ENCODE peak calls at places on chromosomes 12 and 14, in ten cellular contexts. Y is fibroblast of pulmonary artery, F is ascending aorta, V is AG09309, C is astrocyte, O is A549, T is AG04450, K is lower lobe of right lung, B is fibroblast of lung, A is astrocyte of the spinal cord. W is an unnamed sample.

GRCh38 chr14:102824832-102825231 is 47.6 kb downstream of the TRAF3 start:
- DNase-seq in A (peak), O (peak), C (peak), K (no peak), T (no peak), Y (peak), B (peak), V (no peak), F (no peak), W (peak)

GRCh38 chr12:58433969-58434368 is 486.3 kb downstream of the LRIG3 start:
- DNase-seq in A (no peak), C (no peak), O (no peak), F (no peak), K (no peak), Y (no peak), B (peak), T (no peak), V (no peak), W (no peak)

GRCh38 chr14:30272848-30273563 is 286.0 kb upstream of the G2E3 start:
- DNase-seq in A (no peak), B (no peak), O (no peak), K (no peak), T (no peak), F (no peak), Y (no peak), C (no peak), V (no peak), W (no peak)

GRCh38 chr14:101186544-101186943 is 283.0 kb upstream of the RTL1 start:
- DNase-seq in K (no peak), V (no peak), F (no peak), C (no peak), T (no peak), O (no peak), Y (no peak), A (no peak), B (no peak), W (no peak)

GRCh38 chr12:92502417-92503028 is 200.3 kb upstream of the PLEKHG7 start:
- DNase-seq in T (no peak), Y (peak), V (no peak), K (no peak), C (no peak), B (no peak), O (peak), F (no peak), A (no peak), W (no peak)

GRCh38 chr14:103155013-103155412 is 31.8 kb downstream of the TNFAIP2 start:
- DNase-seq in K (peak), Y (no peak), F (peak), B (no peak), A (no peak), T (no peak), O (peak), C (no peak), V (no peak), W (no peak)

GRCh38 chr12:49055978-49056754 is 4.4 kb downstream of the KMT2D start:
- DNase-seq in C (peak), B (peak), Y (peak), K (peak), F (peak), V (peak), T (peak), O (peak), A (peak), W (peak)

GRCh38 chr12:88185988-88186387 is 43.9 kb downstream of the TMTC3 start:
- DNase-seq in C (peak), O (peak), A (peak), Y (peak), K (no peak), T (peak), B (peak), V (peak), F (no peak), W (peak)

GRCh38 chr12:90979936-90980335 is 24.8 kb downstream of the EPYC start:
- DNase-seq in K (no peak), O (no peak), B (no peak), A (no peak), T (no peak), Y (peak), F (no peak), V (peak), C (no peak), W (no peak)

GRCh38 chr12:31518680-31519227 is 72.2 kb downstream of the DENND5B start:
- DNase-seq in Y (peak), T (peak), B (peak), F (no peak), C (peak), A (peak), K (no peak), V (peak), O (peak), W (peak)

GRCh38 chr12:11927311-11927935 is 143.3 kb upstream of the BCL2L14 start:
- DNase-seq in C (peak), Y (peak), A (peak), V (no peak), F (no peak), T (no peak), O (no peak), K (no peak), B (peak), W (peak)

GRCh38 chr12:40106202-40106533 is 287 bp upstream of the SLC2A13 start:
- DNase-seq in O (no peak), C (no peak), F (no peak), B (no peak), K (no peak), T (no peak), A (no peak), V (no peak), Y (no peak), W (no peak)

GRCh38 chr14:54564071-54564798 is 2.7 kb upstream of the SAMD4A start:
- DNase-seq in T (no peak), V (no peak), A (peak), C (peak), F (no peak), O (peak), Y (peak), K (no peak), B (peak), W (no peak)

GRCh38 chr14:86777950-86778602 is 1214.9 kb downstream of the GALC start:
- DNase-seq in A (peak), O (no peak), Y (peak), F (no peak), C (peak), B (peak), T (peak), V (no peak), K (no peak), W (no peak)

GRCh38 chr12:71562681-71563595 is 100.7 kb downstream of the ZFC3H1 start:
- DNase-seq in A (no peak), Y (no peak), V (no peak), T (no peak), O (no peak), B (no peak), K (no peak), C (no peak), F (no peak), W (no peak)

GRCh38 chr14:75286313-75286712 is 7.7 kb downstream of the FOS start:
- DNase-seq in K (no peak), C (no peak), F (no peak), B (no peak), T (no peak), Y (no peak), V (no peak), A (no peak), O (no peak), W (no peak)

GRCh38 chr12:27112891-27113290 is 30.5 kb upstream of the C12orf71 start:
- DNase-seq in T (no peak), O (no peak), V (no peak), K (no peak), Y (peak), C (no peak), A (no peak), B (no peak), F (no peak), W (no peak)

GRCh38 chr14:85342858-85343607 is 186.9 kb upstream of the FLRT2 start:
- DNase-seq in F (no peak), K (no peak), C (no peak), A (no peak), Y (peak), O (no peak), V (no peak), T (no peak), B (no peak), W (no peak)

DNA sequence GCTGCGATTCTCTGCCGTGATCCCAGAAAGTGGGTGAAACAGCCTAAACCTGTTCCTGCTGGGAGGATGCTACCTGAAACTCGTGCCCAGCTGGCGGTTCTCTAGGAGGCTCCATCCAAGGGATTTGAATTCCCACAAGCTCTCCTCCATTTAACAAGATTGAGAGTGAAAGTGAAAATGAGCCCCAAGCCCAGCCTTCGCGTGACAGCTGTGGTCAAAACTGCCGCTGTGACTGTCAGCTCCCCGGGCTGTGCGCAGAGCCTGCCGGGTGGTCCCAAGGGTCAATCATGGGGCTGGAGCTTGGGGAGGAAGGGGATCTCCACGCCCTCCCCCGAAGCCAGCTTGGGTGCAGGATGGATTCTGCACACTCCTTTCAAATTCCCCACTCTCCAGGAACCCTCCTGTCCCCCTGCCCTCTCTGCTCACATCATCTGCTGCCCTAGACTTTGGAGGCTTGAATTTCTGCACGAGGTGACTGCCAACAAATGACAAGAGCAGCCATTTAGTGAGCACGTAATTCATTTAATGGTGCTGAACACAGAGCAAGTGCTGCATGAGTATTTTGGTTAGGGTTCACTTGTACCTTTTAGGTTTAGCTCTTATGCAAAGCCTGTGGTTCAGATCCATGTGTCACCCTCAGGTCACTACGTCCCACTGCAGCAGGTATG is 5.3 kb downstream of the ASB2 start:
- DNase-seq in K (peak), V (no peak), A (no peak), T (no peak), F (no peak), Y (no peak), O (no peak), C (no peak), B (no peak), W (no peak)
- TF ChIP-seq CTCF in K (no peak), V (no peak), A (no peak), T (no peak), F (no peak), Y (no peak), O (no peak), C (no peak), B (no peak), W (no peak)

GRCh38 chr14:76870146-76870545 is 43.9 kb downstream of the LRRC74A start:
- DNase-seq in B (no peak), F (no peak), C (no peak), O (peak), V (no peak), A (no peak), K (no peak), Y (no peak), T (no peak), W (no peak)
- TF ChIP-seq CTCF in B (no peak), F (no peak), C (peak), O (peak), V (peak), A (peak), K (no peak), Y (peak), T (peak), W (peak)

GRCh38 chr12:96400631-96401060 is 407 bp upstream of the CDK17 start:
- DNase-seq in F (no peak), B (peak), A (peak), V (no peak), K (no peak), C (no peak), O (peak), T (no peak), Y (peak), W (peak)

GRCh38 chr12:96401061-96401871 is 1.0 kb upstream of the CDK17 start:
- DNase-seq in A (peak), V (no peak), O (peak), Y (peak), B (peak), C (peak), T (peak), K (no peak), F (no peak), W (peak)

GRCh38 chr12:96403870-96404269 is 3.6 kb upstream of the CDK17 start:
- DNase-seq in O (no peak), B (no peak), F (no peak), K (no peak), A (no peak), C (no peak), T (no peak), V (no peak), Y (no peak), W (no peak)

GRCh38 chr12:96399919-96400630 is at the start of gene CDK17:
- DNase-seq in V (no peak), C (peak), B (peak), K (peak), Y (peak), A (peak), T (peak), O (peak), F (peak), W (peak)

GRCh38 chr12:96402061-96402460 is 1.8 kb upstream of the CDK17 start:
- DNase-seq in A (no peak), F (no peak), B (peak), V (no peak), Y (no peak), K (no peak), C (no peak), O (no peak), T (no peak), W (no peak)
- TF ChIP-seq CTCF in A (no peak), F (no peak), B (no peak), V (no peak), Y (no peak), K (no peak), C (no peak), O (no peak), T (no peak), W (no peak)

GRCh38 chr12:76768566-76768965 is 4.7 kb downstream of the ZDHHC17 start:
- DNase-seq in T (no peak), Y (no peak), O (no peak), A (no peak), V (no peak), K (no peak), F (no peak), B (peak), C (no peak), W (no peak)
- TF ChIP-seq CTCF in T (no peak), Y (no peak), O (no peak), A (no peak), V (no peak), K (no peak), F (no peak), B (no peak), C (no peak), W (no peak)

GRCh38 chr12:104890463-104891096 is 67.5 kb downstream of the SLC41A2 start:
- DNase-seq in V (no peak), T (no peak), Y (no peak), F (no peak), O (no peak), B (no peak), C (no peak), K (no peak), A (no peak), W (no peak)
- TF ChIP-seq CTCF in V (no peak), T (no peak), Y (no peak), F (no peak), O (no peak), B (no peak), C (no peak), K (no peak), A (no peak), W (no peak)

GRCh38 chr12:56221233-56221756 is 427 bp downstream of the RNF41 start:
- DNase-seq in V (peak), Y (peak), T (peak), B (peak), F (no peak), K (peak), O (peak), C (peak), A (peak), W (peak)

GRCh38 chr12:56224102-56224701 is at the start of gene NABP2:
- DNase-seq in C (peak), T (peak), V (peak), F (peak), A (peak), O (peak), K (peak), B (peak), Y (peak), W (peak)

GRCh38 chr12:56221757-56222530 is at the start of gene RNF41:
- DNase-seq in Y (peak), A (peak), C (peak), B (peak), O (peak), F (peak), T (peak), K (peak), V (peak), W (peak)

GRCh38 chr12:56223571-56224101 is 506 bp upstream of the NABP2 start:
- DNase-seq in B (no peak), T (no peak), V (no peak), C (no peak), K (no peak), A (no peak), O (no peak), Y (no peak), F (no peak), W (no peak)

DNA sequence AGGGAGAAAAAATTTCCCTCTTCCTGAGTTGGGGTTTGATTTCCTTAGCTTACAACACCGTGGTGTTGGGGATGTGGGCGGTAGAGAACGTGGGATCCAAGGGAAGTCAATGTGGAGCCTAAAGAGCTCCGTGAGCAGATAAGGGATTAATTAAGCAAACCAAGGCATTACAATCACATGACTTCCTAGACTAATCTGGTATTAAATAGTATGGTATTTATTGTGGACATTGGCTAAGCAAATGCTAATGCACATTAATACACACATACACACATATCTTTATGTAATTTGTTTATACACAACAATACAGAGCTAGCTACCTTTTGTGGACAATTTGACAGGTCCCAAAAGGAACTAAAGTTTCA is 791 bp upstream of the RNF41 start:
- DNase-seq in O (no peak), C (no peak), V (no peak), K (no peak), B (no peak), Y (no peak), A (peak), F (no peak), T (no peak), W (no peak)
- TF ChIP-seq CTCF in O (no peak), C (no peak), V (no peak), K (no peak), B (no peak), Y (no peak), A (no peak), F (no peak), T (no peak), W (no peak)